ENCODE peak calls at places on chromosomes 6 and 20, in four cellular contexts. A, C, E and F are unnamed samples.

GRCh38 chr20:4112490-4113420 is 97.4 kb upstream of the RNF24 start:
- DNase-seq in C (no peak), E (no peak), A (peak), F (no peak)

GRCh38 chr6:12751694-12752304 is 35.2 kb downstream of the PHACTR1 start:
- DNase-seq in E (peak), C (peak), A (peak), F (peak)

GRCh38 chr20:52294106-52294628 is 102.6 kb upstream of the ZFP64 start:
- DNase-seq in A (no peak), C (peak), E (no peak), F (no peak)

GRCh38 chr6:164016056-164016455 is 601.5 kb downstream of the QKI start:
- DNase-seq in C (no peak), E (no peak), A (no peak), F (no peak)

GRCh38 chr6:166477647-166478365 is 95.1 kb upstream of the MPC1 start:
- DNase-seq in E (no peak), A (no peak), C (no peak), F (no peak)

GRCh38 chr6:5905431-5906339 is 101.0 kb downstream of the NRN1 start:
- DNase-seq in C (peak), A (peak), E (no peak), F (no peak)

GRCh38 chr6:28537509-28538140 is 11.9 kb downstream of the GPX5 start:
- DNase-seq in A (peak), E (no peak), C (no peak), F (peak)

GRCh38 chr6:34051339-34051919 is 94.5 kb downstream of the GRM4 start:
- DNase-seq in A (no peak), E (no peak), C (no peak), F (no peak)

GRCh38 chr6:42471116-42471515 is 19.4 kb upstream of the TRERF1 start:
- DNase-seq in C (no peak), E (no peak), A (no peak), F (no peak)

GRCh38 chr6:39188101-39188455 is 41.2 kb downstream of the KCNK5 start:
- DNase-seq in C (no peak), E (no peak), A (no peak), F (no peak)

GRCh38 chr20:49545572-49545971 is 22.4 kb downstream of the PTGIS start:
- DNase-seq in A (no peak), C (no peak), E (no peak), F (no peak)

GRCh38 chr20:45919536-45919933 is 7.6 kb upstream of the PLTP start:
- DNase-seq in E (no peak), A (peak), C (peak), F (no peak)

GRCh38 chr6:139490482-139490881 is 116.0 kb upstream of the CITED2 start:
- DNase-seq in A (peak), C (no peak), E (no peak), F (no peak)

GRCh38 chr6:33277663-33278391 is 904 bp downstream of the B3GALT4 start:
- DNase-seq in A (no peak), C (no peak), E (no peak), F (peak)

GRCh38 chr20:34507661-34508060 is 8.6 kb upstream of the DYNLRB1 start:
- DNase-seq in C (no peak), E (no peak), A (no peak), F (no peak)

GRCh38 chr6:35203680-35204079 is 10.1 kb upstream of the SCUBE3 start:
- DNase-seq in A (no peak), E (no peak), C (no peak), F (no peak)

DNA sequence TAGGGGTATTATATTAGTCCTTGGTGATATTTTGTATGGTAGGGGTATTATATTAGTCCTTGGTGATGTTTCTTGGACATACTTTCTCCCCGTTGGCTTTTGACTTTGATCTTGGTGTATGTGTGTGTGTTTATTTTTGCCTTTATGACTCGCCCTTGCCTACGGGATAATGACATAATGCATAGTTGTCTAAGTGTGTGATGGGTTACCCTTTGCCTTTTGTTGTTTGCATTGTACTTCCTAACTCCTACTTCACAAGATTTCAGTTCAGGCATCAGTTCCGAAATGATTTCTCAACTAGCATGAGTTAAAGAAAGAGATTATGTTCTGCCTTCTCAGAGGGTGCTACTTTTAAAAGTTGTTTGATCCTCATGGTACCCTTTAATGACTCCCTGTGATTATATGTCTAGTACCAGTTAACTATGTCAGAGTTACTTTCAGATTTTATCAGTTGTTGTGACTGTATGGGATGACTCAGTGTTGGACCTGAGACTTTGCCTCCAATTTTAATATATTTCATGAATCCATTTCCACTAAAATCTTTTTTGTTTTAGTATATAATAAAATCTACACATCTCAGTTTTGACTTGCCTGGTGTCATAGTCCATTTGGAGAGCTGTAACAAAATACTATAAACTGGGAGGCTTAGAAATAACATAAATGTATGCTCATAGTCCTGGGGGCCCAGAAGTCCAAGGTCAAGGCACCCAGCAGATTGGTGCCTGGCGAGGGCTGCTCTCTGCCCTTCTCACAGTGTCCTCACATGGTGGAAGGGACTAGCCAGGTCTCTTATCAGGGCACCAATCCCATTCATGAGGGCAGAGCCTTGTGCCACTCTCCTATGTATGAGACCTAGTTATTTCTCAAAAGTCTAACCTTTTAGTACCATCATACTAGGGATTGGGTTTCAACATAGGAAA is 34.1 kb downstream of the CDYL start:
- DNase-seq in C (peak), E (no peak), A (peak), F (no peak)
- H3K23ac ChIP-seq in C (no peak), E (no peak), A (no peak), F (no peak)

GRCh38 chr6:26195376-26195923 is 108.2 kb downstream of the HFE start:
- DNase-seq in A (peak), C (peak), E (peak), F (peak)

GRCh38 chr6:26196846-26197683 is 109.8 kb downstream of the HFE start:
- DNase-seq in A (peak), C (peak), E (peak), F (peak)

GRCh38 chr6:26197736-26198625 is 110.8 kb downstream of the HFE start:
- DNase-seq in C (peak), A (peak), E (no peak), F (peak)

GRCh38 chr6:26194774-26195375 is 107.6 kb downstream of the HFE start:
- DNase-seq in C (no peak), A (peak), E (no peak), F (no peak)

DNA sequence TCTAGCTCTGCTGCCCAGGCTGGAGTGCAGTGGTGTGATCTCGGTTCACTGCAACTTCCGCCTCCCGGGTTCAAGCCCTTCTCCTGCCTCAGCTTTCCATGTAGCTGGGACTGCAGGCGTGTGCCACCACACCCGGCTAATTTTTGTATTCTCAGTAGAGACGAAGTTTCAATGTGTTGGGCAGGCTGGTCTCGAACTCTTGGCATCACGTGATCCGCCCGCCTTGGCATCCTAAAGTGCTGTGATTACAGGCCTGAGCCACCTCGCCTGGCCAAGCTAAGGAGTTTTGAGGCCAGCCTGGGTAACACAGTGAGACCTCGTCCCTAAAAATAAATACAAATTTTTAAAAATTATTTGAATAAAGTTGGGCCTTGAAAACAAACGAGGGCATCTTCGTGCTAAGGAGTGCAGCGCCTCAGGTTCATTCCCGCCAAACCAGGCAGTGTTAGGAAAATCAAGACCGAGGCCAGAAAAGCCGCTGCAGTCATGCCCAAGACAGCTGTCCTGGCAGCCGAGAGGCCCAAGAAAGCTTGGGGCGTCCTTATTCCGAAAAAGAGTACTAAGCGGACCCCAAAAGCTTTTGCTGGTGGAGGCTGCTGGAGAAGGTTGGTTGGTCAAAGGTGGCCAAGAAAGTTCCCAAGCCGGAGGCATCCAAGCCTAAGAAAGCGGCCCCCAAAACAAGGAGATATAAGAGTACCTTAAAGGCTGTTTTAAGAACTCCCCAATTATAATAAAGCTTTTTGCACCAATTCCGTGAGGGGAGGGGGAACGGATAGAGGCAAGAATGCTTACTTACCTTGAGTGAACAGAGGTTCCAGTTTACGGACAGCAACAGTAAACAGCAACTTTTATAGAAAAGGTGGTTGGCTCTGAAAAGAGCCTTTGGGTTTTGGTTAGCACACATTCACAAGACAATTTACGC is 109.0 kb downstream of the HFE start:
- DNase-seq in C (peak), E (no peak), A (peak), F (no peak)
- H3K23ac ChIP-seq in C (peak), E (peak), A (peak), F (no peak)

GRCh38 chr6:70667711-70668498 is at the start of gene SMAP1:
- DNase-seq in E (peak), C (peak), A (peak), F (peak)
- H3K23ac ChIP-seq in E (peak), C (peak), A (peak), F (no peak)

DNA sequence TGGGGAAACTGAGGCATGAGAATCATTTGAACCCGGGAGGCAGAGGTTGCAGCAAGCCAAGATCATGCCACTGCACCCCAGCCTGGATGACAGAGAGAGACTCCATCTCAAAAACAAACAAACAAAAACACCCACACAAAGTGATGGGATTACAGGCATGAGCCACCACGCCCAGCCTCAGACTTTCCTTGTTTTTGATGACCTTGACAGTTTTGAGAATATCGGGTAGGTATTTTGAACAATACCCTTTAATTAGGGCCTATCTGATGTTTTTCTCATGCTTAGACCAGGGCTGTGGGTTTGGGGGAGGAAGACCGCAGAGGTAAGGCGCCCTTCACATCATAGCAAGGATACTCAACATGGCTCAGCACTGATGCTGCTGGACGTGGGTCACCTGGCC is 63.4 kb downstream of the ADNP start:
- DNase-seq in E (no peak), A (no peak), C (no peak), F (no peak)
- H3K23ac ChIP-seq in E (no peak), A (no peak), C (no peak), F (no peak)

GRCh38 chr20:62768815-62769287 is 27.4 kb upstream of the MRGBP start:
- DNase-seq in E (no peak), A (peak), C (no peak), F (no peak)
- H3K23ac ChIP-seq in E (peak), A (no peak), C (no peak), F (no peak)

GRCh38 chr6:146191166-146191565 is 162.3 kb downstream of the GRM1 start:
- DNase-seq in A (no peak), E (no peak), C (no peak), F (no peak)
- H3K23ac ChIP-seq in A (no peak), E (no peak), C (no peak), F (no peak)

GRCh38 chr6:10425177-10425972 is 10.5 kb upstream of the TFAP2A start:
- DNase-seq in E (no peak), C (no peak), A (no peak), F (no peak)
- H3K23ac ChIP-seq in E (peak), C (no peak), A (no peak), F (no peak)

GRCh38 chr20:41139227-41140093 is 2.1 kb downstream of the PLCG1 start:
- DNase-seq in A (no peak), C (no peak), E (no peak), F (no peak)
- H3K23ac ChIP-seq in A (peak), C (no peak), E (no peak), F (no peak)

GRCh38 chr6:2819115-2819514 is 22.5 kb downstream of the SERPINB1 start:
- DNase-seq in C (no peak), A (no peak), E (no peak), F (no peak)

GRCh38 chr6:2819891-2820814 is 21.5 kb downstream of the SERPINB1 start:
- DNase-seq in E (no peak), A (peak), C (no peak), F (no peak)

GRCh38 chr6:2827112-2827511 is 14.6 kb downstream of the SERPINB1 start:
- DNase-seq in A (no peak), C (no peak), E (no peak), F (no peak)

GRCh38 chr6:2821554-2821953 is 20.1 kb downstream of the SERPINB1 start:
- DNase-seq in C (no peak), E (no peak), A (no peak), F (no peak)

GRCh38 chr6:2823104-2823850 is 18.4 kb downstream of the SERPINB1 start:
- DNase-seq in C (no peak), A (peak), E (no peak), F (no peak)
- H3K23ac ChIP-seq in C (no peak), A (no peak), E (no peak), F (no peak)

GRCh38 chr20:37245181-37245580 is 16.4 kb downstream of the GHRH start:
- DNase-seq in E (no peak), A (no peak), C (no peak), F (no peak)
- H3K23ac ChIP-seq in E (no peak), A (no peak), C (no peak), F (no peak)